ENCODE peak calls at places on chromosomes 2 and 18, in six cellular contexts. P is H1; Y is CD8-positive, alpha-beta T cell; B is lower lobe of right lung; U is fibroblast of lung; C is heart left ventricle. J is an unnamed sample.

GRCh38 chr2:109089602-109090300 is 39.3 kb upstream of the SH3RF3 start:
- DNase-seq in B (no peak), C (no peak), Y (peak; percentile 23), U (peak; percentile 5), P (no peak), J (no peak)

GRCh38 chr2:83665894-83666293 is 793.2 kb downstream of the SUCLG1 start:
- DNase-seq in U (peak; percentile 0), Y (no peak), C (no peak), B (no peak), P (no peak), J (peak; percentile 52)

GRCh38 chr18:13611616-13612110 is 114.7 kb downstream of the FAM210A start:
- DNase-seq in B (no peak), P (no peak), C (peak; percentile 81), Y (no peak), U (peak; percentile 63), J (no peak)

GRCh38 chr2:62234755-62235655 is 39.1 kb downstream of the B3GNT2 start:
- DNase-seq in P (peak; percentile 46), Y (peak; percentile 41), B (no peak), U (no peak), C (no peak), J (no peak)

GRCh38 chr18:23226930-23227728 is 91.8 kb downstream of the CABLES1 start:
- DNase-seq in B (no peak), C (no peak), P (no peak), Y (no peak), U (peak; percentile 94), J (peak; percentile 6)

GRCh38 chr2:102040229-102040628 is 48.5 kb downstream of the IL1R2 start:
- DNase-seq in B (no peak), C (no peak), Y (no peak), P (no peak), U (no peak), J (no peak)

GRCh38 chr2:55887351-55887750 is 36.2 kb downstream of the EFEMP1 start:
- DNase-seq in Y (no peak), U (peak; percentile 65), B (no peak), C (no peak), P (no peak), J (no peak)

GRCh38 chr2:72712977-72713376 is 112.9 kb downstream of the EXOC6B start:
- DNase-seq in B (no peak), C (no peak), P (no peak), Y (no peak), U (no peak), J (no peak)

GRCh38 chr18:50518787-50519520 is 40.9 kb upstream of the MAPK4 start:
- DNase-seq in B (no peak), Y (no peak), C (no peak), U (no peak), P (no peak), J (peak; percentile 1)

GRCh38 chr18:59514193-59514592 is 155.1 kb upstream of the LMAN1 start:
- DNase-seq in Y (no peak), P (no peak), B (no peak), U (peak; percentile 49), C (peak; percentile 75), J (no peak)

GRCh38 chr18:59505311-59505710 is 146.2 kb upstream of the LMAN1 start:
- DNase-seq in Y (no peak), C (no peak), B (no peak), U (peak; percentile 20), P (no peak), J (no peak)

GRCh38 chr18:59515147-59515546 is 156.1 kb upstream of the LMAN1 start:
- DNase-seq in B (no peak), U (no peak), Y (no peak), C (no peak), P (no peak), J (no peak)

GRCh38 chr18:59512025-59512710 is 153.1 kb upstream of the LMAN1 start:
- DNase-seq in B (no peak), C (no peak), P (no peak), U (no peak), Y (no peak), J (no peak)

DNA sequence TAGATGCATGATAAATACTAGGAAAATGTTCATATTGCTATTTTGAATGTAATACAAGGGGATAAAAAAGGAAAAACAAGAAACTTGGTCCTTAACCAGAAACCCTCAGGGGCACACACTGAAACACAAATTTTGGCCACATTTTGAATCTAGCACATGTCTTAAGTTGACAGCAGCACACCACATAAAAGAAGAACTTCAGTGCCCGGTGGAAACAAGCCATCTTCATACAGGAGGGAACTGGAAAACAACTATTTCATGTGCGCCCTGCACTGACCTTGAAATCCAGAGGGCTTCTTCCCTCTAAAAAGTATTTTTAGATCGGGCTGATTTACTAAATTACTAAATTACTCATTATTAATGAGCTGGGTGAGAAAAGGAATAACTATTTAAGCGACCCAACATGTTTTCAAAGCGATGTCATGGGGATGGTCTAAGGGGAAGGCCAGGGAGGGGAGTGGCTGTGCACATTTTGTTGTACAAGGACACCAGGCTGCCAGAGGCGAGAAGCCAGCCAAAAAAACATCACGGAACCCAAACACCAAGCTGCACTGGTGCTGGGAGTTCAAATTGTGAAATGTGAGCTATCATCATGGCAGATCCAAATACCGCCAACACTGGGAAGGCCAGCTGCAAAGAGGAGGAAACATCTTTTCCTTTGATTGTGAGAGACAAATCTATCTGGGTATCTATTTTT is 150.6 kb upstream of the LMAN1 start:
- DNase-seq in U (peak; percentile 16), P (no peak), C (no peak), B (no peak), Y (no peak), J (no peak)
- H3K27ac ChIP-seq in U (no peak overlapping the region), P (no peak overlapping the region), C (no peak overlapping the region), B (no peak overlapping the region), Y (no peak overlapping the region), J (no peak overlapping the region)

GRCh38 chr2:31112544-31112943 is 25.7 kb downstream of the GALNT14 start:
- DNase-seq in Y (no peak), B (no peak), C (no peak), U (no peak), P (no peak), J (no peak)
- TF ChIP-seq CTCF in Y (no peak), B (no peak), C (no peak), U (no peak), P (no peak), J (no peak)

DNA sequence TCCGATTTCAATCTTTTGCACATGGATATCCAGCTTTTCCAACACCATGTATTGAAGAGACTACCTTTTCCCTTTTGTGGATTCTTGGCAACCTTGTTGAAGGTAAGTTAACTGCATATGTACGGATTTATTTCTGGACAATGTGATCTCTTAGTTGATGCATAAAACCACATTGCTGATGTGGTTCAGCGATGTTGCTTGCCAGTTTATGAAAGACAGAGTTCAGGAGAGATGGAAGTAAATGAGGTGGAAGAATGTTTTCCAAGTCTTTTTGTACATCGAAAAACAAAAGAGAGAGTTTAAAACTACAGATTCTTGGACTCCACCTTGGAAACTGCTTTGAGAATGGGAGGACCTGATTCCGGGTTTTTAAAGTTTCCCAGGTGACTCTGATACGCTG is 43.8 kb downstream of the MOB4 start:
- DNase-seq in B (no peak), C (no peak), P (no peak), U (peak; percentile 54), Y (no peak), J (no peak)
- H3K27ac ChIP-seq in B (no peak overlapping the region), C (no peak overlapping the region), P (no peak overlapping the region), U (no peak overlapping the region), Y (no peak overlapping the region), J (no peak overlapping the region)

GRCh38 chr2:189982087-189982486 is 80.4 kb downstream of the MSTN start:
- DNase-seq in Y (no peak), U (no peak), C (no peak), B (no peak), P (no peak), J (no peak)

GRCh38 chr2:189982777-189983394 is 79.6 kb downstream of the MSTN start:
- DNase-seq in B (no peak), P (peak; percentile 45), U (no peak), Y (no peak), C (no peak), J (no peak)
- TF ChIP-seq CTCF in B (peak; percentile 20), P (peak; percentile 61), U (peak; percentile 50), Y (peak; percentile 14), C (no peak), J (no peak)

DNA sequence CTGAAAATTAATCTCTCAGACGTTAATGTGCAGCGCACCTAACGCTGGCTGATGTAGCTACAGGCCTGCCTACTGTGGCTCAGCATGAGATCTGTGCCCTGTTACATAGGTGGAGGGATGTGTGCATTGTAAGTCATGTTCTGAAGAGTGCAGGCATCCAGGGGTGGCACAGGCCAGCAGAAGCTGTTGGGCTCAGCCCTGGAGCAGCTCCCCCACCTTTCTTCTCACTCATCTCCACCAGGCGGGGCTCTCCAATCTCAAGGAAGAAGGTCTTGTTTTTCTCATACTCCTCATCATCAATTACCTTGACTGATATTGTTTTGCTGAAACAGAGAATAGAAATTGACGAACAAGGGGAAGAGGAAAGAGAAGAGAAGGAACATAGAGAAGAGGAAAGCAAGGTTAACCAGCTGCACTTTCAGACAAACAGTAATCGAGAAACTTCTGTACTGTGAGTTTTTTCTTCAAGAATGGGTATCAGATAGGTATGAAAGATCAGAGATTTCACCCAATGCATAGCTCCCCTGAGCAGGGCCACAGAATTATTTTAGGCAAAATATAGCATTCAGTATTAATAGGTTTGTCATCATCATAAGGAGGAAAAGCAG is 273.6 kb downstream of the SLC8A1 start:
- DNase-seq in P (no peak), C (no peak), U (no peak), Y (no peak), B (no peak), J (no peak)
- H3K27ac ChIP-seq in P (no peak overlapping the region), C (no peak overlapping the region), U (no peak overlapping the region), Y (no peak overlapping the region), B (no peak overlapping the region), J (no peak overlapping the region)

GRCh38 chr18:77899972-77900754 is 650.5 kb downstream of the GALR1 start:
- DNase-seq in U (peak; percentile 18), B (no peak), P (peak; percentile 81), C (peak; percentile 72), Y (peak; percentile 70), J (peak; percentile 55)
- TF ChIP-seq CTCF in U (peak; percentile 64), B (peak; percentile 70), P (peak; percentile 99), C (peak; percentile 78), Y (peak; percentile 67), J (peak; percentile 100)

DNA sequence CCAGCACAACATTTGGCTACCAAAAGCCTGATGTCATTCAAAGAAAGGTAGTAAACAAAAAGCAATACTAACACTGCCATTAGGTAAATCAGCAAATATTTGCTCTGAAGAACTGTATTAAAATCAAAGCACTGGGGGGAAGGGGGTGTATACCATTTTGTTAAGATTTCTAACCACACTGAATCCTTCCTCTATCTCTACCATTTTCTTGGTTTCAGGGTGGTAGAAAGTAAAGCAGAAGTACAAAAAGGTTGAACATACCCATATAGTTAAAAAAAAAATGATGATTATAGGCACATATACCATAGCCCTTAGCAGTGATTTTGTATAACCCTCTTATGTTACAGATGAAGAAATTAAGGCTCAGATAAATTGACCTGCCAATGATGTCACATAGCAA is 437.6 kb downstream of the ZEB2 start:
- DNase-seq in P (no peak), B (no peak), Y (no peak), U (no peak), C (no peak), J (no peak)
- H3K27ac ChIP-seq in P (no peak overlapping the region), B (no peak overlapping the region), Y (no peak overlapping the region), U (peak overlapping the region; percentile 65), C (no peak overlapping the region), J (no peak overlapping the region)